ENCODE peak calls at places on chromosomes 7 and 10, in six cellular contexts. N is OCI-LY7, Z is GM23338, T is IMR-90, D is neural progenitor cell, F is GM23248. C is an unnamed sample.
A peak's percentile ranks its signal among the peaks of the same experiment; 100 is the strongest.

GRCh38 chr10:132320776-132321469 is 11.1 kb upstream of the LRRC27 start:
- DNase-seq in N (no peak), Z (no peak), T (no peak), D (no peak), F (no peak), C (no peak)

GRCh38 chr10:69087600-69088470 is at the start of gene SRGN:
- DNase-seq in N (peak; percentile 75), Z (no peak), T (peak; percentile 62), D (no peak), F (peak; percentile 74), C (no peak)

GRCh38 chr10:17742918-17743317 is 9.1 kb upstream of the TMEM236 start:
- DNase-seq in N (peak; percentile 69), Z (peak; percentile 66), T (peak; percentile 60), D (peak; percentile 52), F (peak; percentile 68), C (peak; percentile 47)

GRCh38 chr10:122678266-122678665 is 21.4 kb downstream of the C10orf120 start:
- DNase-seq in N (no peak), Z (no peak), T (no peak), D (no peak), F (no peak), C (no peak)

GRCh38 chr7:92095424-92095823 is 38.9 kb downstream of the CYP51A1 start:
- DNase-seq in N (no peak), Z (no peak), T (no peak), D (no peak), F (no peak), C (no peak)

GRCh38 chr10:48792687-48793096 is 108.0 kb downstream of the WDFY4 start:
- DNase-seq in N (no peak), Z (no peak), T (peak; percentile 70), D (no peak), F (peak; percentile 89), C (no peak)

GRCh38 chr7:2106920-2107319 is 125.8 kb downstream of the MAD1L1 start:
- DNase-seq in N (no peak), Z (no peak), T (peak; percentile 67), D (peak; percentile 44), F (peak; percentile 40), C (no peak)

GRCh38 chr10:97519342-97519741 is 20.6 kb downstream of the UBTD1 start:
- DNase-seq in N (no peak), Z (no peak), T (no peak), D (no peak), F (peak; percentile 49), C (no peak)

GRCh38 chr10:81546243-81546642 is 328.8 kb upstream of the NRG3 start:
- DNase-seq in N (no peak), Z (no peak), T (no peak), D (no peak), F (no peak), C (no peak)

GRCh38 chr10:73480158-73480557 is 15.7 kb downstream of the PPP3CB start:
- DNase-seq in N (no peak), Z (no peak), T (peak; percentile 79), D (no peak), F (peak; percentile 75), C (no peak)

DNA sequence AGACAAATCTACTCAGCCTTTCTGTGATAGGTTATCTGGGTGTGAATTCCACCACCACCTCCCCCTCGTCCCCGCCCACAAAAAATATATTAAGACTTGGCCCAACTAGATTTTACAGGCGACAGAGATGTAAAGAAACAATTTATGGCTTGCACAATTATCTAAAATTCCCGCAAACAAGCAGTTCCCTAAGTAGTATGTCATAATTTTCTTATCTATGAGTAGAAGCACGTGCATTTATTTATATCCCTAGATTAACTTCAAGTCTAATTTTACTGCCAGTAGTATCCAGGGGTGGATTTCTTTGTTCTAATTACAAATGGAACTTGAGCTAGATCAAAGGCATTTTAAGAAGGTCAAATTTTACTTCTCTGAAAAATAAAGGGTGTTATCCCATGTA is 1.7 kb downstream of the TSPAN12 start:
- DNase-seq in N (no peak), Z (no peak), T (no peak), D (no peak), F (no peak), C (no peak)
- H2AFZ ChIP-seq in N (no peak overlapping the region), Z (peak overlapping the region; percentile 98), T (no peak overlapping the region), D (peak overlapping the region; percentile 97), F (no peak overlapping the region), C (peak overlapping the region; percentile 91)

GRCh38 chr10:91006001-91006751 is 85.3 kb upstream of the ANKRD1 start:
- DNase-seq in N (peak; percentile 65), Z (peak; percentile 54), T (peak; percentile 79), D (peak; percentile 49), F (peak; percentile 72), C (peak; percentile 43)

GRCh38 chr10:91009121-91009520 is 88.2 kb upstream of the ANKRD1 start:
- DNase-seq in N (no peak), Z (no peak), T (no peak), D (no peak), F (no peak), C (no peak)

GRCh38 chr10:91010952-91011351 is 90.1 kb upstream of the ANKRD1 start:
- DNase-seq in N (no peak), Z (no peak), T (peak; percentile 10), D (no peak), F (peak; percentile 45), C (no peak)

GRCh38 chr10:91007656-91008055 is 86.8 kb upstream of the ANKRD1 start:
- DNase-seq in N (no peak), Z (no peak), T (no peak), D (no peak), F (no peak), C (no peak)

DNA sequence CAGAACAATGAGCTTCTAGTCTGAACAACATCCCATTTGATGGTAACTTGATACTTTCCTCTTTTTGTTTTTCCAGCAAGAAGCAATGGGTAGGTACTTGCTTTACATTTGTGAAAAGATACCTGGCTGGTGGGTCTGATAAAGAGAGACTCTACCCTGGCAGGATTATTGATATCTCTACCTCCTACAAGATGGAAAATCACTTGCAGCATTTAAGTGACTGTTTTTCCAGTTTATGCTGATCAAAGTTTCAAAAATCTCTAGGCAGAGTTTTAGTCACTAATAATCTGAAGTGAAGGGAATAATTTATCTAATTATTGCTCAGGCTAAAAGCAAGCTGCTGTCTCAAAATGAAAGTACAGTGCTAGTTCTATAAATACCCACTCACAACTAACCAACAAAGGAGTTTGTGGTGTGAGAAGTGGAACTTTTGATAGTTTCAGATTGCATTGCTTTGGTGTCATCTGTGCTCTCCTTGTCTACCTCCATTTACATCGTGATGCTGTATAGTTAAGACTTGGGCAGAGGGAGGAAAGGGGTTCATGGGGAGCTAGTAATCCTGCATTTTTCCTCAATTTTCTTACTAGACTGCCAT is 86.0 kb upstream of the ANKRD1 start:
- DNase-seq in N (peak; percentile 23), Z (no peak), T (no peak), D (no peak), F (no peak), C (no peak)
- H2AFZ ChIP-seq in N (peak overlapping the region; percentile 44), Z (no peak overlapping the region), T (no peak overlapping the region), D (peak overlapping the region; percentile 12), F (no peak overlapping the region), C (peak overlapping the region; percentile 63)

GRCh38 chr7:139452948-139453672 is 30.4 kb downstream of the KLRG2 start:
- DNase-seq in N (no peak), Z (peak; percentile 54), T (peak; percentile 80), D (no peak), F (peak; percentile 91), C (no peak)

GRCh38 chr7:139456511-139456910 is 27.0 kb downstream of the KLRG2 start:
- DNase-seq in N (no peak), Z (no peak), T (no peak), D (no peak), F (no peak), C (no peak)

GRCh38 chr7:139453673-139454321 is 29.7 kb downstream of the KLRG2 start:
- DNase-seq in N (no peak), Z (no peak), T (no peak), D (no peak), F (peak; percentile 14), C (no peak)

GRCh38 chr7:139455789-139456188 is 27.7 kb downstream of the KLRG2 start:
- DNase-seq in N (no peak), Z (no peak), T (no peak), D (no peak), F (no peak), C (no peak)

GRCh38 chr7:139457153-139457946 is 26.1 kb downstream of the KLRG2 start:
- DNase-seq in N (no peak), Z (no peak), T (peak; percentile 29), D (no peak), F (peak; percentile 75), C (no peak)
- H2AFZ ChIP-seq in N (no peak overlapping the region), Z (no peak overlapping the region), T (peak overlapping the region; percentile 58), D (peak overlapping the region; percentile 36), F (peak overlapping the region; percentile 73), C (peak overlapping the region; percentile 46)

GRCh38 chr10:19730848-19731247 is 85.4 kb upstream of the PLXDC2 start:
- DNase-seq in N (no peak), Z (no peak), T (peak; percentile 45), D (no peak), F (peak; percentile 21), C (no peak)
- H2AFZ ChIP-seq in N (no peak overlapping the region), Z (no peak overlapping the region), T (no peak overlapping the region), D (no peak overlapping the region), F (no peak overlapping the region), C (no peak overlapping the region)

GRCh38 chr7:130333832-130334231 is 10.8 kb upstream of the CPA5 start:
- DNase-seq in N (no peak), Z (no peak), T (no peak), D (no peak), F (no peak), C (no peak)

GRCh38 chr7:130332259-130333053 is 12.2 kb upstream of the CPA5 start:
- DNase-seq in N (no peak), Z (no peak), T (no peak), D (no peak), F (no peak), C (no peak)

GRCh38 chr7:130337410-130337971 is 7.1 kb upstream of the CPA5 start:
- DNase-seq in N (no peak), Z (no peak), T (no peak), D (no peak), F (no peak), C (no peak)

GRCh38 chr7:130338233-130338632 is 6.4 kb upstream of the CPA5 start:
- DNase-seq in N (no peak), Z (peak; percentile 19), T (no peak), D (no peak), F (no peak), C (no peak)

DNA sequence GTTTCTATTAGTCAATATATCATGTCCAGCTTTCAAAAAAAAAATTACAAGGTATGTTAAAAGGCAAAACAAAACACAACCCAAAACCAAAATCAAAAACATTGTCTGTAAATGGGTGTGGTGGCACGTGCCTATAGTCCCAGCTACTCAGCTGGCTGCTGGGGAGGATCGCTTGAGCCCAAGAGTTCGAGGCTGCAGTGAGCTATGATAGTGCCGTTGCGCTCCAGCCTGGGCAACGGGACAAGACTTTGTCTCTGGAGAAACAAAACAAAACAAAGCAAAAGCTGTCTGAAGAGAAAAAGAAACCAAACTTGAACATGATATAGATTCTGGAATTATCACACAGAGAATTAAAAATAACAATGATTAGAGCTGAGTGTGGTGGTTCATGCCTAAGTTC is 10.3 kb upstream of the CPA5 start:
- DNase-seq in N (no peak), Z (no peak), T (peak; percentile 22), D (no peak), F (peak; percentile 34), C (no peak)
- H2AFZ ChIP-seq in N (no peak overlapping the region), Z (no peak overlapping the region), T (peak overlapping the region; percentile 28), D (no peak overlapping the region), F (peak overlapping the region; percentile 13), C (no peak overlapping the region)

GRCh38 chr7:3154881-3155494 is 111.3 kb upstream of the CARD11 start:
- DNase-seq in N (peak; percentile 76), Z (peak; percentile 80), T (peak; percentile 48), D (peak; percentile 58), F (peak; percentile 56), C (peak; percentile 29)
- H2AFZ ChIP-seq in N (no peak overlapping the region), Z (no peak overlapping the region), T (no peak overlapping the region), D (no peak overlapping the region), F (no peak overlapping the region), C (no peak overlapping the region)

C was measured in neuronal stem cell.